ENCODE peak calls at places on chromosomes 7 and 10, in four cellular contexts. W, U, D and C are unnamed samples.

GRCh38 chr7:92092210-92092609 is 42.1 kb downstream of the CYP51A1 start:
- DNase-seq in W (no peak), D (no peak), U (no peak), C (no peak)

GRCh38 chr10:62779487-62780248 is 24.9 kb upstream of the ADO start:
- DNase-seq in W (peak; percentile 18), D (no peak), U (no peak), C (no peak)

GRCh38 chr7:81036871-81037270 is 118.0 kb upstream of the SEMA3C start:
- DNase-seq in U (no peak), W (no peak), D (no peak), C (no peak)

GRCh38 chr7:322708-323111 is 32.7 kb downstream of the FOXL3 start:
- DNase-seq in U (no peak), D (no peak), W (no peak), C (no peak)

GRCh38 chr7:55185941-55186609 is 167.3 kb downstream of the EGFR start:
- DNase-seq in W (peak; percentile 60), U (peak; percentile 89), D (peak; percentile 65), C (no peak)

GRCh38 chr10:51832652-51833383 is 133.4 kb upstream of the CSTF2T start:
- DNase-seq in W (peak; percentile 26), D (no peak), U (no peak), C (no peak)

GRCh38 chr10:112631501-112632410 is 184.7 kb downstream of the VTI1A start:
- DNase-seq in D (peak; percentile 61), U (no peak), W (no peak), C (no peak)

GRCh38 chr7:124191713-124192112 is 158.8 kb upstream of the TMEM229A start:
- DNase-seq in U (no peak), W (no peak), D (no peak), C (no peak)

GRCh38 chr10:47165168-47165710 is 134.8 kb upstream of the GDF10 start:
- DNase-seq in W (no peak), D (no peak), U (no peak), C (no peak)

GRCh38 chr10:122181055-122181732 is 89.9 kb upstream of the BTBD16 start:
- DNase-seq in W (no peak), D (no peak), U (no peak), C (no peak)

GRCh38 chr10:32981760-32982159 is 23.7 kb upstream of the ITGB1 start:
- DNase-seq in U (peak; percentile 58), D (peak; percentile 62), W (peak; percentile 44), C (no peak)

GRCh38 chr10:120782336-120782735 is 68.8 kb upstream of the WDR11 start:
- DNase-seq in W (no peak), U (no peak), D (no peak), C (no peak)

GRCh38 chr10:51244308-51244707 is 170.0 kb downstream of the PRKG1 start:
- DNase-seq in U (no peak), D (no peak), W (no peak), C (no peak)

GRCh38 chr7:91242097-91242846 is 22.0 kb upstream of the FZD1 start:
- DNase-seq in D (no peak), W (no peak), U (no peak), C (no peak)

GRCh38 chr7:98761225-98761624 is 108.6 kb downstream of the TMEM130 start:
- DNase-seq in U (no peak), D (no peak), W (peak; percentile 34), C (no peak)

GRCh38 chr10:71285180-71285545 is 33.9 kb upstream of the SLC29A3 start:
- DNase-seq in D (peak; percentile 81), U (peak; percentile 76), W (peak; percentile 33), C (peak; percentile 50)

GRCh38 chr10:86668297-86669165 is at the start of gene LDB3:
- DNase-seq in W (no peak), U (peak; percentile 93), D (peak; percentile 35), C (no peak)

GRCh38 chr10:78712147-78712546 is 356.6 kb upstream of the ZMIZ1 start:
- DNase-seq in W (peak; percentile 27), D (no peak), U (no peak), C (no peak)

GRCh38 chr7:130149575-130150139 is 55.5 kb downstream of the TMEM209 start:
- DNase-seq in U (no peak), W (no peak), D (no peak), C (no peak)

GRCh38 chr7:116515584-116515983 is 9.3 kb upstream of the CAV1 start:
- DNase-seq in U (no peak), D (no peak), W (no peak), C (no peak)

GRCh38 chr10:132186488-132187413 is at the start of gene DPYSL4:
- DNase-seq in W (no peak), U (no peak), D (peak; percentile 56), C (peak; percentile 35)

GRCh38 chr10:126135177-126135576 is 238.8 kb downstream of the FANK1 start:
- DNase-seq in U (no peak), D (no peak), W (no peak), C (no peak)

GRCh38 chr7:49158321-49158720 is 234.0 kb downstream of the CDC14C start:
- DNase-seq in U (no peak), W (no peak), D (no peak), C (no peak)

GRCh38 chr7:150927157-150927953 is 50.8 kb downstream of the KCNH2 start:
- DNase-seq in D (no peak), W (no peak), U (no peak), C (no peak)

GRCh38 chr10:125521721-125522680 is 161.0 kb downstream of the TEX36 start:
- DNase-seq in D (no peak), W (no peak), U (no peak), C (no peak)

GRCh38 chr7:134448359-134449229 is 10.3 kb downstream of the AKR1B1 start:
- DNase-seq in D (no peak), U (no peak), W (peak; percentile 82), C (no peak)

GRCh38 chr7:134710854-134711624 is 64.4 kb downstream of the BPGM start:
- DNase-seq in W (no peak), U (no peak), D (peak; percentile 34), C (no peak)

GRCh38 chr10:93149761-93150160 is 76.1 kb downstream of the CYP26A1 start:
- DNase-seq in U (no peak), W (no peak), D (no peak), C (no peak)

GRCh38 chr10:78806805-78807221 is 262.0 kb upstream of the ZMIZ1 start:
- DNase-seq in D (no peak), U (no peak), W (no peak), C (no peak)

GRCh38 chr7:146659732-146660131 is 543.1 kb downstream of the CNTNAP2 start:
- DNase-seq in W (no peak), U (no peak), D (no peak), C (no peak)

GRCh38 chr10:69407621-69408301 is 9.0 kb downstream of the TACR2 start:
- DNase-seq in U (no peak), D (no peak), W (peak; percentile 31), C (no peak)

GRCh38 chr7:28729685-28730084 is 228.4 kb downstream of the TRIL start:
- DNase-seq in U (no peak), W (no peak), D (no peak), C (no peak)
- H3K27ac ChIP-seq in U (no peak overlapping the region), W (no peak overlapping the region), D (peak overlapping the region; percentile 31), C (peak overlapping the region; percentile 64)

GRCh38 chr7:94665426-94665825 is 9.5 kb upstream of the SGCE start:
- DNase-seq in U (no peak), D (no peak), W (no peak), C (no peak)
- H3K27ac ChIP-seq in U (no peak overlapping the region), D (no peak overlapping the region), W (no peak overlapping the region), C (no peak overlapping the region)

GRCh38 chr10:5071411-5072198 is 22.6 kb upstream of the AKR1C3 start:
- DNase-seq in U (no peak), D (peak; percentile 85), W (peak; percentile 90), C (peak; percentile 40)
- H3K27ac ChIP-seq in U (peak overlapping the region; percentile 81), D (peak overlapping the region; percentile 95), W (peak overlapping the region; percentile 83), C (peak overlapping the region; percentile 9)

DNA sequence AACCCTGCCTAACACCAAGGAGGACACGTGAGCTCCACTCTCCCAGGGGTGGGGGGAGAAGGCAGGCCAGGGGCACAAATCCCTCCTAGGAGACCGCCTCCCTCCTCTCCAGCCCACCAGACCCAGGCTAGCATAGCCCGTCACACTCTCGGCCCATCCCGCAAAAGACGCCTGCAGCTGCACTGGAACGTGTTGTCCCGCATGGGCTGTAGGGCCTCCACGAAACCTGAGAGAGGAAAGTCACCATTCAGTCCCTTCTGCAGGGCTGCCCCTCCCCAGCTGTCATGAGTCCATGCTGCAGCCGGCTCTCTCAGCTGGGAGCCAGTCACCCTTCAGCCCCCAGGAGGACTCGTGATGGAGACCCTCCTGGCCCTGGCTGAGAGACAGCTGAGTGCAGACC is 126.2 kb downstream of the MAD1L1 start:
- DNase-seq in W (no peak), U (no peak), D (no peak), C (no peak)
- H3K27ac ChIP-seq in W (no peak overlapping the region), U (no peak overlapping the region), D (peak overlapping the region; percentile 63), C (peak overlapping the region; percentile 99)

GRCh38 chr10:3471927-3472704 is 299.5 kb upstream of the PITRM1 start:
- DNase-seq in W (no peak), D (no peak), U (no peak), C (peak; percentile 76)
- H3K27ac ChIP-seq in W (peak overlapping the region; percentile 69), D (peak overlapping the region; percentile 72), U (peak overlapping the region; percentile 80), C (peak overlapping the region; percentile 97)

GRCh38 chr7:12643001-12643400 is 44.4 kb upstream of the ARL4A start:
- DNase-seq in W (no peak), D (no peak), U (no peak), C (no peak)

GRCh38 chr7:12641196-12641595 is 46.2 kb upstream of the ARL4A start:
- DNase-seq in W (no peak), D (no peak), U (no peak), C (no peak)

GRCh38 chr7:12642539-12642938 is 44.9 kb upstream of the ARL4A start:
- DNase-seq in W (no peak), D (no peak), U (no peak), C (no peak)

GRCh38 chr7:12646139-12646538 is 41.3 kb upstream of the ARL4A start:
- DNase-seq in U (no peak), D (no peak), W (no peak), C (no peak)

DNA sequence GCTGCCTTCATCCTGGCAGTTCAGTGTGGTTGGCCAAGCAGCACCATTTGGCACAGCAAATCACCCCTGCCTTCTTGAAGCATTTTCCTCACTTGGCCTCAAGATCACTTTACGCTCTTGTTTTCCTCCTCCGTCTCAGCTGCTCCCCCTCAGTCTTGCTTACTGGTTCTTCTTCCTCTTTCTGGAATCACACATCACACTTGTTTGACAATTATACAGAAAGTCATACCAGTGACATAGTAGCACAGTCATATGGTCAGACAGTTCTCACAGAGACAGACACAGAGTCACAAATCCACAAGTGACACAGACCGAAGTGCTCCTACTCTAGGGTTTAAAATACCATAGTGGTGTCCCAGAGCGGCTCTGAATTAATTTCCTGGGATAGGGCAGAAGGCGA is 43.8 kb upstream of the ARL4A start:
- DNase-seq in D (no peak), W (no peak), U (no peak), C (no peak)
- H3K27ac ChIP-seq in D (no peak overlapping the region), W (no peak overlapping the region), U (no peak overlapping the region), C (no peak overlapping the region)

DNA sequence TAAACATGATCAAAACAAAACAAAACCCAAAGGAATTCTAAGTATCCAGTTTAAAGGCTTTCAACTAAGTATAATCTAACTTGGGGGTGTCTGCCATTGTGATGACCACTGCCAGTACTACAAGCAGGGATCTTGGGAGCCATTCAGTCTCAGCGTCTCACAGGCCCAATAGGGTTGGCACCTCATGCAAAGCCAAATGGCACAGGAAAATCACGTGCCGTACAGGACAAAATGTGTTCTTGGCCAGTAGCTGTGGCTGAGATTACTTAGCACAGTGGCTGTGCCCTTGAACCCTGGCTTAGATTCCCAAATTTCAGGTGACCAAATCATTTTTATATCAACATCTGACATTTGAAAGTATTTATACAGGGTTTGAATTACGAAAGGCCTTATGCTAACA is 50.0 kb downstream of the DLD start:
- DNase-seq in D (no peak), W (no peak), U (no peak), C (no peak)
- H3K27ac ChIP-seq in D (peak overlapping the region; percentile 23), W (no peak overlapping the region), U (no peak overlapping the region), C (no peak overlapping the region)

GRCh38 chr7:28293529-28293835 is 112.9 kb upstream of the JAZF1 start:
- DNase-seq in D (no peak), W (no peak), U (no peak), C (no peak)
- H3K27ac ChIP-seq in D (no peak overlapping the region), W (no peak overlapping the region), U (no peak overlapping the region), C (no peak overlapping the region)